ENCODE peak calls at places on chromosome 2, in four cellular contexts. X is IMR-90, C is K562, U is H1. T is an unnamed sample.

GRCh38 chr2:213818436-213818835 is 534.2 kb downstream of the SPAG16 start:
- DNase-seq in X (peak), C (no peak), U (no peak), T (no peak)

GRCh38 chr2:121583555-121583954 is 52.9 kb downstream of the RNU4ATAC start:
- DNase-seq in X (no peak), C (no peak), U (no peak), T (no peak)

GRCh38 chr2:161522796-161523195 is 101.4 kb upstream of the SLC4A10 start:
- DNase-seq in X (no peak), C (no peak), U (no peak), T (no peak)

GRCh38 chr2:183950673-183951072 is 647.7 kb upstream of the ZNF804A start:
- DNase-seq in X (no peak), C (no peak), U (no peak), T (no peak)

GRCh38 chr2:220300806-220301205 is 673.4 kb downstream of the SLC4A3 start:
- DNase-seq in X (peak), C (no peak), U (no peak), T (no peak)

GRCh38 chr2:175004980-175005832 is at the start of gene CHN1:
- DNase-seq in X (peak), C (peak), U (no peak), T (no peak)

GRCh38 chr2:173997269-173997668 is 32.1 kb upstream of the SP3 start:
- DNase-seq in X (peak), C (no peak), U (no peak), T (peak)

GRCh38 chr2:41972179-41972578 is 75.6 kb upstream of the PKDCC start:
- DNase-seq in X (peak), C (no peak), U (no peak), T (no peak)

GRCh38 chr2:127086800-127087737 is 19.9 kb downstream of the BIN1 start:
- DNase-seq in X (peak), C (peak), U (no peak), T (peak)

GRCh38 chr2:232336956-232337700 is 41.4 kb upstream of the ALPP start:
- DNase-seq in X (no peak), C (no peak), U (no peak), T (no peak)

GRCh38 chr2:232338759-232339106 is 39.8 kb upstream of the ALPP start:
- DNase-seq in X (no peak), C (no peak), U (no peak), T (no peak)

GRCh38 chr2:232333361-232334135 is 45.0 kb upstream of the ALPP start:
- DNase-seq in X (no peak), C (no peak), U (no peak), T (no peak)

GRCh38 chr2:232335859-232336215 is 42.7 kb upstream of the ALPP start:
- DNase-seq in X (no peak), C (no peak), U (no peak), T (no peak)

DNA sequence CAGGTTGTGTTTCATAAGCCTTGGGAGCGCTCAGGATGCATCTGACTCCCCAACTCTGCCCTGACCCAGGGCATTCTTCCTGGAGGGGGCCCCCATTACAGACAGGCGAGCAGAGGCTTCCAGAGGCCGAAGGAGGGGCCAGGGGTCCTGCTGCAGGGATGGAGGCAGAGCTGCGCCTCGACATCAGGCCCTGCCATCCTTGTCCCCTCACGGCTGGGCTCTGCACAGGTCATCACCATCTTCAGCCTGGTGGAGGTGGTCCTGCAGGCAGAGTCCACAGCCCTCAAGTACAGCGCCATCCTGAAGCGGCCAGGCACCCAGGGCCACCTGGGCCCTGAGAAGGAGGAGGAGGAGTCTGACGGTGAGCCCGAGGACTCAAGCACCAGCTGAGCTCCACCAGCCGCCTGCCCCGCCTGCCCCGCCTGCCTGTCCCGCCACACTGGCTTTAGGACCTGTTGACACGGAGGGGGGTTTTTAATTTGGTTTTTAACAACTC is 42.3 kb upstream of the ALPP start:
- DNase-seq in X (no peak), C (no peak), U (no peak), T (no peak)
- TF ChIP-seq CHD1 in X (no peak), C (no peak), U (no peak), T (no peak)

GRCh38 chr2:27201675-27202074 is 10.2 kb upstream of the ATRAID start:
- DNase-seq in X (no peak), C (no peak), U (no peak), T (no peak)
- TF ChIP-seq CHD1 in X (no peak), C (no peak), U (no peak), T (no peak)

DNA sequence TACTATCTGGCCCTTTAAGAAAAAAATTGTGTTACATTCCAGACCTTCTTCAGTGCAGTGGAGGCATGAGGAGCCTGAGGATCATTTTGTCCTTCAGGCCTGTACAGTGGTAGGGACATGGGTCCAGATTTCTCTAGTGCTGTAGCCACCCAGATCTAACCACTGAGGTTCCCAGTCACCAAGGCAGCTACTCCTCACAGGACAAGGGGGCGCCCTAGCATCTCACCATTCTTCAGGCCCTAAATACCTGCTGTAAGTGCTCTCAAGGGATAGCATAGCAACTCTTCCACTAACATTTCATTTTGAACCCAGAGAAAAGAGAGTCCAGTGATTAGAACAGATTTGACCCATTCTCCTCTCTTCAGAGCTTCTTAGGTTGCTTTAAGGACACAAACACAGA is 1533.0 kb downstream of the LRP1B start:
- DNase-seq in X (no peak), C (no peak), U (no peak), T (no peak)
- TF ChIP-seq CHD1 in X (no peak), C (no peak), U (no peak), T (no peak)

DNA sequence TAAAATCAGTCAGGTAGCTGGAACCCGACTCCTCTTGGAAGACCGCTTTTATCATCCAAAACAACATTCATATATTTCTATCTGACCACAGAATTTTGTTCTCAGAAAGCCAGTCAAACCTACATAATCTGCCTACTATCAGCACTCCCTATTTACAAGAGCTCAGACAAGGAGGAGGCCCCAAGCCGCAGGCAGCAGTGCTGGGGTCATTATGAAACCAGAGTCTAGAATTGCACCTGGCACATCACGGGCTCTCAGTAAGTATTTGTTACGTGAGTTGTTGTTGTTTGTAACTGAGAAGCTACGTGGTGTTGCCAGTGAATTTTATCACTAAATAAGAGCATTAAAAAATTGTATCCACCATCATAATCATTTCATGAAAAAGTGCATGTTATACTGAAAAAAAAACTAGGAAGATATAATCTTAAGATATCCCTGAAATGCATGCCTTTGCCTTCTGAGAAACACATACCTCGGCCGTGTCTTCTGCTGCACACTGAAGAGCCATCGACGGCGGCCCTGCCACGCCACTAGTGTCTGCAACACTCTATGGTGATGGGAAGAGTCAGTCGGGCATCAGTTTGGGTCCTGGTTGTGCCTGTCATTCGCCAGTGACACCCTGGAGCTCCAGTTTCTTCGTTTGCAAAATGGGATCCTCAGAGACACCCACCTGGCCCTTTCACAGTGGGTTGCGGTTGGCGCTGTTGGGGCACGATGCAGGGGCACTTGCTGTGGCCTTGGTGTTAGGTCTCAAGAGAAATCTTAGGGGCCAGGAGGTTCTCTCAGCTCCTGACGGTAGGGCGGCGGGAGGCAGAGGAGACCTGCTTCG is 505.9 kb downstream of the EIPR1 start:
- DNase-seq in X (no peak), C (no peak), U (no peak), T (no peak)
- TF ChIP-seq CHD1 in X (no peak), C (no peak), U (no peak), T (no peak)

GRCh38 chr2:69975136-69975852 is 13.9 kb upstream of the ASPRV1 start:
- DNase-seq in X (no peak), C (peak), U (no peak), T (no peak)

GRCh38 chr2:69977208-69977607 is 15.8 kb upstream of the ASPRV1 start:
- DNase-seq in X (no peak), C (no peak), U (no peak), T (no peak)

GRCh38 chr2:69975853-69976462 is 14.5 kb upstream of the ASPRV1 start:
- DNase-seq in X (no peak), C (peak), U (no peak), T (no peak)

GRCh38 chr2:69969991-69970390 is 8.6 kb upstream of the ASPRV1 start:
- DNase-seq in X (no peak), C (no peak), U (no peak), T (no peak)

DNA sequence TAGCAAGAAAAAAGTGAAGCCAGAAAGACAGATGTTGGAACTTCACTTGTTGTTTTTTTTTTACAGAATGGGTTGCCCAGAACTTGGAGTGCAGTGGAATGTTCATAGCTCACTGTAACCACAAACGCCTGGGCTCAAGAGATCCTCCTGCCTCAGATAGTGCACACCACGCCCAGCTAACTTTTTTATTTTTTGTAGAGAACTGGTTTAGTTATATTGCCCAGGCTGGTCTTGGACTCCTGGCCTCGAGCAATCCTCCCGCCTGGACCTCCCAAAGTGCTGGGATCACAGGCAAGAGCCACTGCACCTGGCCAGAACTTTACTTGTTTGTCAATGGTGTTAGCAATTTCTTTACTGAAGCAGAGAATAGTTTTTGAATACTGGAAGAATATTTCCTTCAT is 11.9 kb upstream of the ASPRV1 start:
- DNase-seq in X (peak), C (peak), U (no peak), T (no peak)
- TF ChIP-seq CHD1 in X (no peak), C (no peak), U (no peak), T (no peak)

DNA sequence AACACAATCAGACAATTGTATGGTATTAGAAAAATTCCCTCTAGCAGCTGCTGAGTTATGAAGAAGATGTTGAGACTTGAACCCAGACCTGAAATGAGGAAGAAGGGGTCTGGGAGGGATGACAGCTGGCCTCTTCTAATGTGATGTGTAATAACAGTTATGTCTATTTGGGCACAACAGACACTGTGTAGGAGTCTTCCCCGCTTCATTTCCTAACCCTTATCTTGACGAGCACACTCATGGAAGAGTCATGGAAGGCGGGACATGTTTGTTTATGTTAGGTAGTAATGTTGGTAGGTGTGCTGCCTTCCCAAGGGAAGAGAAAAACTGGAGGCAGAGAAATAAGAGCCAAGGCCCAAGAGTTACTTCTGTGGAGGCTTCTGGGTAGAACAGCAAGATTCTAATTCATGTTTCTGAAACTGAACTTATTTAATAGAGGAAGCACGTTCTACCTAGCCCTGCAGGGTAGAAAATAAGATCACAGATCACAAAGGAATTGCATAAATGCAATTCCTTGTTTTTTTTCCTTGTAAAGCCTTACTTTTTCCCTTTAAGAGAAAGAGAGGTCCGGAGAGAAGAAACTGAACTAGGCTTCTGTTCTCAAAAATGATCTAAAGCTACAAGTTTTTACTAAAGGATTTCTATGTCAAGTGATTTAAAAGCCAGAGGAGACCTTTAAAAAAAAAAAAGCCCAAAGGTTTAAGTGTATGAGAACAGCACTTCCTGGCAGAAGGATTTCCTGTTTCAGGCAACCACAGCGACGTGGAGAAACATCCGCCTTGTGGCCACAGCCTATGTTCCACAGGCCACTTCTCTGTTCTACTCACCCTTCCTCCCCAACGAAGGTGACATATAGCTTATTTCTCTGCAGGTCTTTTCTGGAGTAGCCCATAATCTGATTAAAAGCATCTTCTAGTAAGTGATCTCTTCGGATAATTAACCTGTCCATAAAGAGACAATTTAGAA is 68.5 kb upstream of the STK17B start:
- DNase-seq in X (peak), C (peak), U (no peak), T (peak)
- TF ChIP-seq CHD1 in X (peak), C (no peak), U (no peak), T (no peak)

GRCh38 chr2:46461716-46462171 is 17.6 kb upstream of the TMEM247 start:
- DNase-seq in X (no peak), C (no peak), U (no peak), T (peak)
- TF ChIP-seq CHD1 in X (no peak), C (no peak), U (no peak), T (no peak)

GRCh38 chr2:18312818-18313217 is 247.6 kb downstream of the RDH14 start:
- DNase-seq in X (no peak), C (no peak), U (no peak), T (no peak)

GRCh38 chr2:18309627-18310026 is 250.8 kb downstream of the RDH14 start:
- DNase-seq in X (peak), C (no peak), U (no peak), T (no peak)

GRCh38 chr2:18304849-18305248 is 255.6 kb downstream of the RDH14 start:
- DNase-seq in X (no peak), C (no peak), U (no peak), T (no peak)

GRCh38 chr2:18311413-18311812 is 249.0 kb downstream of the RDH14 start:
- DNase-seq in X (peak), C (no peak), U (no peak), T (no peak)

GRCh38 chr2:18309188-18309587 is 251.3 kb downstream of the RDH14 start:
- DNase-seq in X (no peak), C (no peak), U (no peak), T (no peak)
- TF ChIP-seq CHD1 in X (no peak), C (no peak), U (no peak), T (no peak)

GRCh38 chr2:200311139-200311538 is 4.6 kb downstream of the SPATS2L start:
- DNase-seq in X (no peak), C (no peak), U (no peak), T (no peak)
- TF ChIP-seq CHD1 in X (no peak), C (no peak), U (no peak), T (no peak)